ENCODE peak calls at places on chromosomes 11 and 22, in seven cellular contexts. One of them, this sample, is unnamed.

GRCh38 chr11:73461844-73462435 is 85.7 kb downstream of the RELT start:
- DNase-seq in H9: no peak
- DNase-seq in mesendoderm: no peak
- DNase-seq in neuronal stem cell: no peak
- DNase-seq in H1: no peak
- DNase-seq in IMR-90: no peak
- DNase-seq in trophoblast cell: no peak
- DNase-seq in this sample: no peak

GRCh38 chr11:9351956-9352355 is 32.5 kb upstream of the IPO7 start:
- DNase-seq in neuronal stem cell: no peak
- DNase-seq in trophoblast cell: peak; percentile 30
- DNase-seq in H1: no peak
- DNase-seq in IMR-90: peak; percentile 57
- DNase-seq in mesendoderm: no peak
- DNase-seq in H9: no peak
- DNase-seq in this sample: peak; percentile 48

GRCh38 chr11:5618807-5619206 is 6.0 kb upstream of the TRIM34 start:
- DNase-seq in H1: no peak
- DNase-seq in H9: no peak
- DNase-seq in neuronal stem cell: no peak
- DNase-seq in mesendoderm: no peak
- DNase-seq in trophoblast cell: peak; percentile 57
- DNase-seq in IMR-90: peak; percentile 97
- DNase-seq in this sample: peak; percentile 71

GRCh38 chr11:85132839-85133238 is 494.3 kb downstream of the DLG2 start:
- DNase-seq in H1: peak; percentile 51
- DNase-seq in mesendoderm: peak; percentile 12
- DNase-seq in neuronal stem cell: peak; percentile 20
- DNase-seq in H9: peak; percentile 31
- DNase-seq in trophoblast cell: no peak
- DNase-seq in IMR-90: peak; percentile 7
- DNase-seq in this sample: no peak

GRCh38 chr11:69983897-69984438 is 94.1 kb upstream of the ANO1 start:
- DNase-seq in IMR-90: peak; percentile 37
- DNase-seq in trophoblast cell: no peak
- DNase-seq in H1: no peak
- DNase-seq in neuronal stem cell: no peak
- DNase-seq in H9: no peak
- DNase-seq in mesendoderm: no peak
- DNase-seq in this sample: no peak

GRCh38 chr11:6576471-6577373 is 26.7 kb downstream of the RRP8 start:
- DNase-seq in neuronal stem cell: no peak
- DNase-seq in H1: peak; percentile 26
- DNase-seq in mesendoderm: no peak
- DNase-seq in IMR-90: peak; percentile 68
- DNase-seq in trophoblast cell: no peak
- DNase-seq in H9: no peak
- DNase-seq in this sample: peak; percentile 22

GRCh38 chr11:72896431-72896830 is 82.2 kb downstream of the ATG16L2 start:
- DNase-seq in trophoblast cell: no peak
- DNase-seq in H1: no peak
- DNase-seq in neuronal stem cell: no peak
- DNase-seq in IMR-90: no peak
- DNase-seq in mesendoderm: no peak
- DNase-seq in H9: no peak
- DNase-seq in this sample: no peak

GRCh38 chr11:31437742-31438435 is 68.2 kb downstream of the DNAJC24 start:
- DNase-seq in neuronal stem cell: no peak
- DNase-seq in mesendoderm: no peak
- DNase-seq in trophoblast cell: no peak
- DNase-seq in H1: no peak
- DNase-seq in IMR-90: peak; percentile 84
- DNase-seq in H9: no peak
- DNase-seq in this sample: peak; percentile 38

GRCh38 chr22:47620391-47620790 is 857.9 kb downstream of the TBC1D22A start:
- DNase-seq in H1: peak; percentile 17
- DNase-seq in mesendoderm: no peak
- DNase-seq in trophoblast cell: no peak
- DNase-seq in H9: no peak
- DNase-seq in neuronal stem cell: no peak
- DNase-seq in IMR-90: no peak
- DNase-seq in this sample: no peak

DNA sequence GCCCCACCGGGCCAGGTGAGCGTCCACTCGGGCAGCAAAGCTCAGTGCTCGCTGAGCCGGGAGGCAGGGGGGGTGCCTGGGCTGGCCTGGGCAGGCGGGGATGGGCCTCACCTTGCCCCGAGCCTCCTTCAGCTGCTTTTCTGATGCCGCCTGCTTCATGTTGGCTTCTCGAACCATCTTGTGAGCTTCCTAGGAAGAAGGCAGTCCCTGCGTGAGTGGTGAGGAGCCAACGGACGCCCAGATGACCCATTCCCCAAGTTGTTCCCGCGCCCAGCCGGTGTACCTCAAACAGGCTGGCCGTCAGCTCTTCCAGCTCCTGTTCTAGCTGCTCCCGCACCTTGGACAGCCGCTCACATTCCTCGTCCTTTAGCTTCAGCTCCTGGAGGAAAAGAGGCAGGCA is 10.1 kb downstream of the RAB3IL1 start:
- DNase-seq in H9: no peak
- DNase-seq in trophoblast cell: no peak
- DNase-seq in H1: no peak
- DNase-seq in neuronal stem cell: no peak
- DNase-seq in IMR-90: no peak
- DNase-seq in mesendoderm: no peak
- DNase-seq in this sample: no peak
- H2BK5ac ChIP-seq in H9: no peak overlapping the region
- H2BK5ac ChIP-seq in trophoblast cell: no peak overlapping the region
- H2BK5ac ChIP-seq in H1: peak overlapping the region; percentile 16
- H2BK5ac ChIP-seq in neuronal stem cell: no peak overlapping the region
- H2BK5ac ChIP-seq in IMR-90: no peak overlapping the region
- H2BK5ac ChIP-seq in mesendoderm: no peak overlapping the region
- H2BK5ac ChIP-seq in this sample: no peak overlapping the region

DNA sequence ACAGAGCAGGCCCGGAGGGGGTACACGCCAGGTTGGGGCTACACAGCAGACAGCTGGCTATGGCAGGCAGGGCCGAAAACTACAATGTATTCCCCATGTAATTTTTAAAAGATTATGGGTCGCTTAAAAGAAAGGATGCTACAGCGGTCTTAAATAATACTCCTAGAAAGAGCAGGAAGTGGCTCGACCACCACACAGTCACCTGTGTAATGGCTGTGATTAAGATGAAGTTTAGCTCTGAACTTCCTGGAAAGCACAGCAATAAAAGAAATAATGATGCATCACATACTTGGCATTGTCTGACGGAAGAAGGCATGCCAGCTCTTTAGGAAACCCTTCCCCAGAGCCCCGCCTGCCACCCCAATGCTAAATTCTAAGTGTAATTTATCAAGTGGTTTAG is 32.6 kb downstream of the WNT11 start:
- DNase-seq in trophoblast cell: no peak
- DNase-seq in mesendoderm: no peak
- DNase-seq in neuronal stem cell: no peak
- DNase-seq in H9: no peak
- DNase-seq in H1: no peak
- DNase-seq in IMR-90: no peak
- DNase-seq in this sample: no peak
- H2BK5ac ChIP-seq in trophoblast cell: no peak overlapping the region
- H2BK5ac ChIP-seq in mesendoderm: no peak overlapping the region
- H2BK5ac ChIP-seq in neuronal stem cell: no peak overlapping the region
- H2BK5ac ChIP-seq in H9: no peak overlapping the region
- H2BK5ac ChIP-seq in H1: no peak overlapping the region
- H2BK5ac ChIP-seq in IMR-90: no peak overlapping the region
- H2BK5ac ChIP-seq in this sample: no peak overlapping the region

GRCh38 chr11:75389925-75390324 is 9.4 kb upstream of the RPS3 start:
- DNase-seq in mesendoderm: no peak
- DNase-seq in trophoblast cell: no peak
- DNase-seq in H9: no peak
- DNase-seq in H1: no peak
- DNase-seq in neuronal stem cell: no peak
- DNase-seq in IMR-90: no peak
- DNase-seq in this sample: no peak
- H2BK5ac ChIP-seq in mesendoderm: no peak overlapping the region
- H2BK5ac ChIP-seq in trophoblast cell: no peak overlapping the region
- H2BK5ac ChIP-seq in H9: no peak overlapping the region
- H2BK5ac ChIP-seq in H1: no peak overlapping the region
- H2BK5ac ChIP-seq in neuronal stem cell: no peak overlapping the region
- H2BK5ac ChIP-seq in IMR-90: no peak overlapping the region
- H2BK5ac ChIP-seq in this sample: no peak overlapping the region

GRCh38 chr11:120527111-120527748 is 15.7 kb downstream of the GRIK4 start:
- DNase-seq in IMR-90: peak; percentile 57
- DNase-seq in H9: peak; percentile 96
- DNase-seq in mesendoderm: peak; percentile 83
- DNase-seq in trophoblast cell: no peak
- DNase-seq in neuronal stem cell: no peak
- DNase-seq in H1: peak; percentile 87
- DNase-seq in this sample: no peak

GRCh38 chr11:120526241-120526640 is 14.7 kb downstream of the GRIK4 start:
- DNase-seq in mesendoderm: no peak
- DNase-seq in IMR-90: no peak
- DNase-seq in trophoblast cell: no peak
- DNase-seq in H9: no peak
- DNase-seq in neuronal stem cell: no peak
- DNase-seq in H1: no peak
- DNase-seq in this sample: no peak

GRCh38 chr11:120528749-120529148 is 17.2 kb downstream of the GRIK4 start:
- DNase-seq in trophoblast cell: no peak
- DNase-seq in IMR-90: no peak
- DNase-seq in H1: no peak
- DNase-seq in mesendoderm: no peak
- DNase-seq in H9: no peak
- DNase-seq in neuronal stem cell: no peak
- DNase-seq in this sample: no peak

GRCh38 chr11:120532082-120532481 is 20.5 kb downstream of the GRIK4 start:
- DNase-seq in H9: no peak
- DNase-seq in neuronal stem cell: no peak
- DNase-seq in trophoblast cell: no peak
- DNase-seq in IMR-90: no peak
- DNase-seq in mesendoderm: no peak
- DNase-seq in H1: no peak
- DNase-seq in this sample: no peak

GRCh38 chr11:120529214-120529613 is 17.7 kb downstream of the GRIK4 start:
- DNase-seq in H1: no peak
- DNase-seq in mesendoderm: no peak
- DNase-seq in trophoblast cell: no peak
- DNase-seq in H9: no peak
- DNase-seq in neuronal stem cell: no peak
- DNase-seq in IMR-90: no peak
- DNase-seq in this sample: no peak
- H2BK5ac ChIP-seq in H1: no peak overlapping the region
- H2BK5ac ChIP-seq in mesendoderm: no peak overlapping the region
- H2BK5ac ChIP-seq in trophoblast cell: no peak overlapping the region
- H2BK5ac ChIP-seq in H9: no peak overlapping the region
- H2BK5ac ChIP-seq in neuronal stem cell: no peak overlapping the region
- H2BK5ac ChIP-seq in IMR-90: no peak overlapping the region
- H2BK5ac ChIP-seq in this sample: no peak overlapping the region

GRCh38 chr22:37455896-37456295 is 28.6 kb upstream of the ELFN2 start:
- DNase-seq in IMR-90: peak; percentile 12
- DNase-seq in mesendoderm: no peak
- DNase-seq in H1: no peak
- DNase-seq in H9: no peak
- DNase-seq in trophoblast cell: no peak
- DNase-seq in neuronal stem cell: no peak
- DNase-seq in this sample: peak; percentile 56
- H2BK5ac ChIP-seq in IMR-90: peak overlapping the region; percentile 25
- H2BK5ac ChIP-seq in mesendoderm: no peak overlapping the region
- H2BK5ac ChIP-seq in H1: no peak overlapping the region
- H2BK5ac ChIP-seq in H9: no peak overlapping the region
- H2BK5ac ChIP-seq in trophoblast cell: no peak overlapping the region
- H2BK5ac ChIP-seq in neuronal stem cell: no peak overlapping the region
- H2BK5ac ChIP-seq in this sample: peak overlapping the region; percentile 89

DNA sequence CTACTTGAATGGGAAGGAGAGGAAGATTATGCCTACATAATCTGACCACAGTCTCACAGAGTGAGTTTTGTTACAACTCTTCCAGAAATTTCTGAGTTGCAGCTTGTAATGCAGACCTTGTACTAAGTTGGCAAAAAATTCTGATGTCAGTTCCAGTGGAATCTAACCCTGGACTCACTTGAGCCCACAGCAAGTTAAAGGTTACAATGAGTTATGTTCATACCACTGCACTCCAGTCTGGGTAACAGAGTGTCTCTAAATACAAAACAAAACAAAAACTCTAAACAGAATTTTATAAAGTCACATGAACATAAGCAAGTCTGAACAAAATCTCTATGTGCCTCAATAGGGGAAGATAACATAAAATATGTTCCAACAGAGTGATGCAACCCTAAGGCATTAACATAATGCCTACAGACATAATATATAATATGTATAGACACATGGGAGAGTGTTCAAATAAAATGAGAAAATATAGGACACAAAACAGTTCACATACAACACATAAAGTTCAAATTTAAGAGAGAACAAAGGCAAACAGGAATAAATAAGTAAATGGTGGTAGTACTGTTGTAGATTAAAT is 1.1 kb downstream of the GLYAT start:
- DNase-seq in IMR-90: no peak
- DNase-seq in mesendoderm: no peak
- DNase-seq in H1: no peak
- DNase-seq in trophoblast cell: peak; percentile 25
- DNase-seq in neuronal stem cell: no peak
- DNase-seq in H9: no peak
- DNase-seq in this sample: no peak
- H2BK5ac ChIP-seq in IMR-90: no peak overlapping the region
- H2BK5ac ChIP-seq in mesendoderm: no peak overlapping the region
- H2BK5ac ChIP-seq in H1: no peak overlapping the region
- H2BK5ac ChIP-seq in trophoblast cell: no peak overlapping the region
- H2BK5ac ChIP-seq in neuronal stem cell: no peak overlapping the region
- H2BK5ac ChIP-seq in H9: no peak overlapping the region
- H2BK5ac ChIP-seq in this sample: no peak overlapping the region

DNA sequence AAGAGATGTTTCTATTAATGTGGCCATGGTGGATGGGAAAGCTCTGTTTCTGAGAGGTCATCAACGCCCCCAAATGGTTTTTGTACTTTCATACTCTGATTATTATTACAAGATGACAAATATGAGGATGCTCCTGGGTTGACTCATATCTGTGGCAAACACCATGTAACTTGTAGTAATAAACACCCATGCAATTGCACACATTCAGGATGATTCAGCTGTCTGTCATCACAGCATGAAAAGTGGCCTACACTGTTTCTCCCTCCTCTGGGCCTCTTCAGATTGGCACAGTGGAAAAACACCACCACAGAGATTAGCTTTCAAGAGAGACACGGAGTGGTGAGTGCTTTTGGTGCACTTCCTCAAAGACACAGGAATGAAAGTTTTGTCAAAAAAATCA is 85.4 kb downstream of the MTNR1B start:
- DNase-seq in H9: no peak
- DNase-seq in mesendoderm: no peak
- DNase-seq in H1: no peak
- DNase-seq in IMR-90: peak; percentile 99
- DNase-seq in neuronal stem cell: no peak
- DNase-seq in trophoblast cell: peak; percentile 56
- DNase-seq in this sample: peak; percentile 93
- H2BK5ac ChIP-seq in H9: no peak overlapping the region
- H2BK5ac ChIP-seq in mesendoderm: no peak overlapping the region
- H2BK5ac ChIP-seq in H1: no peak overlapping the region
- H2BK5ac ChIP-seq in IMR-90: peak overlapping the region; percentile 58
- H2BK5ac ChIP-seq in neuronal stem cell: no peak overlapping the region
- H2BK5ac ChIP-seq in trophoblast cell: no peak overlapping the region
- H2BK5ac ChIP-seq in this sample: no peak overlapping the region

GRCh38 chr11:103808246-103808645 is 228.2 kb upstream of the DDI1 start:
- DNase-seq in H9: no peak
- DNase-seq in neuronal stem cell: no peak
- DNase-seq in H1: no peak
- DNase-seq in IMR-90: peak; percentile 27
- DNase-seq in mesendoderm: no peak
- DNase-seq in trophoblast cell: no peak
- DNase-seq in this sample: no peak
- H2BK5ac ChIP-seq in H9: no peak overlapping the region
- H2BK5ac ChIP-seq in neuronal stem cell: no peak overlapping the region
- H2BK5ac ChIP-seq in H1: no peak overlapping the region
- H2BK5ac ChIP-seq in IMR-90: no peak overlapping the region
- H2BK5ac ChIP-seq in mesendoderm: no peak overlapping the region
- H2BK5ac ChIP-seq in trophoblast cell: no peak overlapping the region
- H2BK5ac ChIP-seq in this sample: no peak overlapping the region

GRCh38 chr11:120079750-120080610 is 57.9 kb downstream of the TRIM29 start:
- DNase-seq in H1: peak; percentile 82
- DNase-seq in trophoblast cell: no peak
- DNase-seq in neuronal stem cell: no peak
- DNase-seq in IMR-90: no peak
- DNase-seq in H9: peak; percentile 61
- DNase-seq in mesendoderm: peak; percentile 51
- DNase-seq in this sample: no peak
- H2BK5ac ChIP-seq in H1: no peak overlapping the region
- H2BK5ac ChIP-seq in trophoblast cell: no peak overlapping the region
- H2BK5ac ChIP-seq in neuronal stem cell: no peak overlapping the region
- H2BK5ac ChIP-seq in IMR-90: no peak overlapping the region
- H2BK5ac ChIP-seq in H9: no peak overlapping the region
- H2BK5ac ChIP-seq in mesendoderm: no peak overlapping the region
- H2BK5ac ChIP-seq in this sample: no peak overlapping the region